ENCODE peak calls at places on chromosome 6, in seven cellular contexts. A is stomach; U is AG04450; O is ascending aorta; H is mammary epithelial cell; S is CD4-positive, CD25-positive, alpha-beta regulatory T cell; G is esophagus muscularis mucosa. L is an unnamed sample.

GRCh38 chr6:4589295-4589694 is 186.9 kb upstream of the CDYL start:
- DNase-seq in A (no peak), U (no peak), O (no peak), H (no peak), S (no peak), G (peak; percentile 47), L (no peak)

GRCh38 chr6:74113901-74114300 is 417.9 kb downstream of the CD109 start:
- DNase-seq in A (no peak), U (no peak), O (no peak), H (no peak), S (no peak), G (no peak), L (no peak)

GRCh38 chr6:105164418-105164817 is 15.4 kb downstream of the POPDC3 start:
- DNase-seq in A (no peak), U (no peak), O (no peak), H (peak; percentile 74), S (no peak), G (no peak), L (no peak)

GRCh38 chr6:72975346-72975745 is 249.9 kb downstream of the KHDC1L start:
- DNase-seq in A (no peak), U (no peak), O (no peak), H (no peak), S (no peak), G (no peak), L (no peak)

GRCh38 chr6:66558189-66558588 is 851.2 kb upstream of the EYS start:
- DNase-seq in A (no peak), U (no peak), O (no peak), H (no peak), S (no peak), G (no peak), L (no peak)

GRCh38 chr6:161228096-161228495 is 45.8 kb downstream of the AGPAT4 start:
- DNase-seq in A (no peak), U (no peak), O (no peak), H (no peak), S (no peak), G (no peak), L (no peak)

GRCh38 chr6:150322452-150322851 is 46.4 kb upstream of the IYD start:
- DNase-seq in A (no peak), U (no peak), O (no peak), H (no peak), S (no peak), G (no peak), L (no peak)

GRCh38 chr6:167825759-167826229 is 917 bp upstream of the AFDN start:
- DNase-seq in A (peak; percentile 84), U (no peak), O (peak; percentile 71), H (peak; percentile 53), S (peak; percentile 42), G (no peak), L (peak; percentile 22)

GRCh38 chr6:76677017-76677416 is 604.6 kb upstream of the IMPG1 start:
- DNase-seq in A (no peak), U (no peak), O (no peak), H (no peak), S (no peak), G (no peak), L (no peak)

GRCh38 chr6:91132461-91132860 is 545.6 kb upstream of the MAP3K7 start:
- DNase-seq in A (no peak), U (no peak), O (no peak), H (peak; percentile 66), S (no peak), G (no peak), L (no peak)

GRCh38 chr6:26204332-26205160 is 117.3 kb downstream of the HFE start:
- DNase-seq in A (peak; percentile 91), U (peak; percentile 98), O (peak; percentile 97), H (peak; percentile 95), S (peak; percentile 97), G (peak; percentile 97), L (peak; percentile 85)

GRCh38 chr6:83708546-83708969 is 343 bp downstream of the SNAP91 start:
- DNase-seq in A (no peak), U (no peak), O (no peak), H (no peak), S (no peak), G (no peak), L (no peak)

GRCh38 chr6:149614352-149614751 is 34.2 kb downstream of the KATNA1 start:
- DNase-seq in A (no peak), U (no peak), O (no peak), H (peak; percentile 68), S (no peak), G (no peak), L (no peak)

GRCh38 chr6:34044945-34045595 is 100.8 kb downstream of the GRM4 start:
- DNase-seq in A (no peak), U (no peak), O (no peak), H (no peak), S (peak; percentile 16), G (no peak), L (peak; percentile 33)

GRCh38 chr6:20370393-20370792 is 31.3 kb upstream of the E2F3 start:
- DNase-seq in A (no peak), U (no peak), O (no peak), H (no peak), S (no peak), G (no peak), L (no peak)

GRCh38 chr6:113350521-113350920 is 506.6 kb upstream of the MARCKS start:
- DNase-seq in A (no peak), U (no peak), O (no peak), H (no peak), S (no peak), G (no peak), L (no peak)
- H3K27ac ChIP-seq in A (no peak overlapping the region), U (no peak overlapping the region), O (no peak overlapping the region), H (no peak overlapping the region), S (no peak overlapping the region), G (no peak overlapping the region), L (no peak overlapping the region)

GRCh38 chr6:137878810-137879285 is 11.8 kb downstream of the TNFAIP3 start:
- DNase-seq in A (no peak), U (no peak), O (no peak), H (no peak), S (peak; percentile 48), G (no peak), L (peak; percentile 59)
- H3K27ac ChIP-seq in A (peak overlapping the region; percentile 12), U (no peak overlapping the region), O (peak overlapping the region; percentile 22), H (no peak overlapping the region), S (peak overlapping the region; percentile 97), G (peak overlapping the region; percentile 52), L (peak overlapping the region; percentile 14)

DNA sequence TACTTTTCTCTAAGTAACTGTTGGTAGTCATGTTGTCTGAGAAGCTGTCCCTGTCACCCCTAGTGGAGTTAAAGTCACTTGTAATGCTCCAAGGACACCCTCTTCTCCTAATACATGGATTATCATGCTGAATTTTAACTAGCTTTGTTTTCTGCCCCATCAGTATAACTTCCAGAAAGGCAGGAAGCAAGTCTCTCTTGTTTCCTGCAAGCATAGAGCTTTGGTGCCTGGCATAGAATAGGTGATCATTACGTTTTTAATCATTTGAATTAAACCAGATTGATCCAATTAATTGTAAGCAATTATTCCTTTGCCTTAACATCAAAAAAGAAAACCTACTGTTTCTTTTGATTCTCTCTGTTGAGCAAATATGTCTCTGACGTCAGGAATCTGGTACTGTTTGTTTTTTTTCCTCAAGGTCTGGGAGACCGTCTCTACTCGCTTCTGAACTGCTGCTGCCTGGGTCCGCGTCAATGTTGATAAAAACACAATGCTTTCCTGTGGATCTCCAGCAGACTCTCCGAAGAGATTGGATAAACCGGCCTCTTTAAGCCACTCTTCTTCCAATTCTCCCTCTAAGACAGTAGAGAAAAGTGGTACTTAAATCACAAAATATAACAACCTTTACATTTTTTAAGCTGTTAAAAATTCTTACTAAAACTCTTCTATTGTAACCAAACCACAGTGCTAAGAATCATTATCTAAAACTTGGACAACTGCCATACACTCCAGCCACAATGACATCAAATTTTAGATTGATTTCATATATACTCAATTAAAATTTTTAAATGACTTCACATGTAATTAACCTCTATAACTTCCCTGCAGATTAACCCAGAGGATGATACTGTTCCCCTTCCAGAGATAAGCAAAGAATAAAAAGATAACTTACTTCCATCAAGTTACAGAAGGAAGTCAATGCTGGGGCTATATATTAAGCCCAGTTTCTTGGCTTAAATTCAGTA is 71.6 kb downstream of the ARHGAP18 start:
- DNase-seq in A (no peak), U (peak; percentile 55), O (no peak), H (no peak), S (no peak), G (no peak), L (no peak)
- H3K27ac ChIP-seq in A (peak overlapping the region; percentile 37), U (no peak overlapping the region), O (no peak overlapping the region), H (no peak overlapping the region), S (no peak overlapping the region), G (peak overlapping the region; percentile 10), L (no peak overlapping the region)

DNA sequence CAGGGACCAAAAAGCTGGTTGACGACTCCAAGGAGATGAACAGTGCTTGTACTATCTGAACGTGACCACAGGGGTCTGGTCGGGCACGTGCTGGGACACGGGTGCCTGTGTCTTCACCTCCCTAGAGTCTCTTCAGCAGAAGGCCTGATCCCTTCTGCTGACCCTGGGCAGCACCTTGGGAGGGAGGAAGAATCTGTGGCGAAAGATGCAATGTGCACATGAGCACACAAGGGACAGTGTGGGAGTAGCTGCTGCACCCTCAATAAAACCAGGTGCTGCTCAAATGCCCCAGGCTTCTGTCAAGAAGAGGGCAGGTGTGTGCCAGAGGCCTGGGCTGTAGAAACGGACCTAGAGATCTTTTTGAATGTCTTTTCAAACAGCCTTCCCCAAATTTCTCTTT is 130.6 kb upstream of the THBS2 start:
- DNase-seq in A (no peak), U (no peak), O (no peak), H (no peak), S (no peak), G (peak; percentile 57), L (no peak)
- H3K27ac ChIP-seq in A (no peak overlapping the region), U (no peak overlapping the region), O (no peak overlapping the region), H (no peak overlapping the region), S (no peak overlapping the region), G (no peak overlapping the region), L (no peak overlapping the region)

GRCh38 chr6:142856857-142857608 is 87.9 kb downstream of the HIVEP2 start:
- DNase-seq in A (no peak), U (no peak), O (no peak), H (no peak), S (peak; percentile 87), G (no peak), L (peak; percentile 81)

GRCh38 chr6:142856607-142856856 is 88.4 kb downstream of the HIVEP2 start:
- DNase-seq in A (no peak), U (no peak), O (no peak), H (no peak), S (no peak), G (no peak), L (no peak)

GRCh38 chr6:142854589-142855488 is 90.1 kb downstream of the HIVEP2 start:
- DNase-seq in A (no peak), U (no peak), O (no peak), H (no peak), S (no peak), G (no peak), L (no peak)

GRCh38 chr6:142855877-142856606 is 88.9 kb downstream of the HIVEP2 start:
- DNase-seq in A (no peak), U (no peak), O (no peak), H (no peak), S (peak; percentile 81), G (no peak), L (no peak)

DNA sequence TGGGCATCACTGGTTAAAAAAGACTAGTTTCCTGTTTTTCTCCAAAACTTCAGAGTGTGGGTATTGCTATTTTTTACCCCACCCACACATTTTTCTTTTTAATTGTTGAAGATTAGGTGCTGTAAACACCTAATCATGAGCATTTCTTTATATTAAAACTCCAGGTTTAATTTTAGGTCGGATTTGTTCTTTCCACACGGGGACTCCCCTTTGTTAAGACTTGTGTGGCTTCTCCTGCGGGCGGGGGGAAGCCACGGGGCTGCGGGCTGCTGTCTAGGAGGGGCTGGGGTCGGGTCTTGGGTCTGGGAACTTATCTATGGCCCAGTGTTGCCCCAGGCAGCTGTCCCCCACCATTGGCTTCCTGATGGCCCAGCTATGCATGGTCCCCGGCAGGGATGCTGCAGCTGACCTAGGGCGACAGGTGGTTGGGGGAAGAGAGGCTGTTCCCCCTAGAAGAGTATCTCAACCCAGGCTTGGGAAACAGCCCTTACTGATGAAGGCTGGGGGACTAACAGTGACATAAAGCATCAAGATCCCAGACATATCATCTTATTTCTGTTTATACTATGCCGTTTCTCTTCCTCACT is 87.3 kb downstream of the HIVEP2 start:
- DNase-seq in A (no peak), U (no peak), O (no peak), H (no peak), S (no peak), G (no peak), L (peak; percentile 56)
- H3K27ac ChIP-seq in A (peak overlapping the region; percentile 31), U (no peak overlapping the region), O (no peak overlapping the region), H (no peak overlapping the region), S (peak overlapping the region; percentile 94), G (no peak overlapping the region), L (peak overlapping the region; percentile 81)

L was measured in CD4-positive, alpha-beta memory T cell.